ENCODE peak calls at places on chromosomes 3 and 15, in seven cellular contexts. E is iPS-NIHi11, A is RPMI7951, U is NCI-H1105 treated with DMSO at 0.1 percent for 48 hours, H is H4, N is pulmonary artery endothelial cell, S is HT1080. Y is an unnamed sample.

GRCh38 chr3:157113832-157114505 is 46.0 kb downstream of the CCNL1 start:
- DNase-seq in E (no peak), N (no peak), U (no peak), S (peak), H (no peak), A (no peak), Y (no peak)

GRCh38 chr3:111967071-111967470 is 11.8 kb upstream of the ABHD10 start:
- DNase-seq in N (no peak), H (no peak), E (no peak), S (no peak), U (no peak), A (no peak), Y (no peak)

GRCh38 chr15:56537881-56538280 is 72.9 kb upstream of the MNS1 start:
- DNase-seq in U (no peak), A (no peak), H (no peak), N (no peak), E (no peak), S (no peak), Y (no peak)

GRCh38 chr3:133792171-133792763 is 13.3 kb upstream of the SRPRB start:
- DNase-seq in S (no peak), N (no peak), H (no peak), U (no peak), A (peak), E (no peak), Y (peak)

GRCh38 chr3:127693336-127693843 is 20.6 kb downstream of the ABTB1 start:
- DNase-seq in A (no peak), S (no peak), U (no peak), H (no peak), E (no peak), N (no peak), Y (no peak)

GRCh38 chr3:177824841-177825240 is 627.6 kb upstream of the TBL1XR1 start:
- DNase-seq in E (no peak), S (no peak), A (no peak), H (no peak), U (no peak), N (no peak), Y (no peak)

GRCh38 chr3:36164400-36164799 is 215.9 kb upstream of the STAC start:
- DNase-seq in S (peak), A (peak), H (no peak), U (no peak), N (no peak), E (no peak), Y (no peak)

GRCh38 chr3:153051427-153052095 is 110.5 kb upstream of the RAP2B start:
- DNase-seq in U (no peak), A (peak), H (peak), N (peak), S (peak), E (no peak), Y (no peak)

GRCh38 chr3:152298393-152299242 is 29.9 kb downstream of the MBNL1 start:
- DNase-seq in E (peak), A (peak), H (peak), S (no peak), N (peak), U (peak), Y (no peak)

GRCh38 chr15:77045985-77046384 is 24.9 kb downstream of the TSPAN3 start:
- DNase-seq in S (no peak), N (no peak), U (no peak), E (no peak), H (no peak), A (no peak), Y (no peak)

GRCh38 chr3:13579089-13579488 is 30.2 kb downstream of the FBLN2 start:
- DNase-seq in E (no peak), N (no peak), A (peak), S (peak), H (peak), U (no peak), Y (no peak)